ENCODE peak calls at places on chromosomes 6 and 20, in ten cellular contexts. O, Z, X, Y, U, L, S, D, M and C are unnamed samples.
A peak's percentile ranks its signal among the peaks of the same experiment; 100 is the strongest.

GRCh38 chr6:24227556-24227955 is 101.5 kb downstream of the NRSN1 start:
- DNase-seq in L (no peak), X (no peak), M (peak; percentile 17), Y (no peak), D (no peak), S (no peak), O (no peak), U (no peak), Z (no peak), C (no peak)

GRCh38 chr20:60845146-60845545 is 406.9 kb upstream of the CDH4 start:
- DNase-seq in Y (no peak), S (no peak), Z (no peak), M (no peak), U (no peak), O (no peak), L (no peak), X (no peak), D (no peak), C (peak; percentile 21)

GRCh38 chr6:156657311-156657710 is 119.9 kb upstream of the ARID1B start:
- DNase-seq in L (no peak), U (no peak), D (no peak), X (no peak), S (no peak), Y (no peak), O (no peak), Z (no peak), M (no peak), C (no peak)

GRCh38 chr6:25054469-25054868 is 118.7 kb upstream of the RIPOR2 start:
- DNase-seq in D (peak; percentile 44), Y (no peak), X (no peak), L (no peak), O (no peak), M (no peak), U (peak; percentile 62), Z (no peak), S (no peak), C (peak; percentile 84)

GRCh38 chr6:101393291-101394251 is at the start of gene GRIK2:
- DNase-seq in Y (peak; percentile 23), M (peak; percentile 82), U (peak; percentile 29), Z (peak; percentile 42), L (peak; percentile 48), S (peak; percentile 53), X (no peak), D (no peak), O (no peak), C (peak; percentile 24)

GRCh38 chr6:155100087-155100486 is 105.0 kb downstream of the TIAM2 start:
- DNase-seq in X (no peak), U (no peak), M (no peak), Y (no peak), O (no peak), S (peak; percentile 84), L (no peak), D (no peak), Z (no peak), C (no peak)

GRCh38 chr6:115712562-115712961 is 348.1 kb downstream of the FRK start:
- DNase-seq in S (no peak), M (no peak), D (no peak), Y (no peak), O (no peak), L (no peak), X (no peak), U (no peak), Z (no peak), C (no peak)

GRCh38 chr6:150090328-150090727 is 21.4 kb upstream of the ULBP3 start:
- DNase-seq in U (no peak), D (no peak), X (no peak), L (no peak), O (no peak), Y (no peak), S (no peak), Z (no peak), M (no peak), C (no peak)

DNA sequence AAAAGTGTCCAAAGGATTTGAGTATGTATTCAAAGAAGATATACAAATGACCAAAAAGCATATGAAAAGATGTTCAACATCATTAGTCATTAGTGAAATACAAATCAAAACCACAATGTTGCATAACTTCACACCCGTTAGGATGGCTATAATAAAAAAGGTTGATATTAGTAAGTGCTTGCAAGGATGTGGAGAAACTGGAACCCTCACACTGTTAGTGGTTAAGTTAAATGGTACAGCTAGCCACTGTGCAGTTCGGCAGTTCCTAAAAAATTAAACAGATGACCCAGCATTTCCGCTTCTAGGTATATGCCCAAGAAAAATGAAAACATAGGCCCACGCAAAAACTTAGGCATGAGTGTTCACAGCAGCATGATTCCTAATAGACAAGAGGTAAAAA is 38.6 kb downstream of the IBTK start:
- DNase-seq in O (no peak), U (no peak), Z (no peak), X (no peak), D (no peak), L (no peak), M (no peak), S (no peak), Y (no peak), C (peak; percentile 31)
- TF ChIP-seq CTCF in O (no peak), U (no peak), Z (no peak), X (no peak), D (no peak), L (no peak), M (no peak), S (no peak), Y (no peak), C (no peak)

DNA sequence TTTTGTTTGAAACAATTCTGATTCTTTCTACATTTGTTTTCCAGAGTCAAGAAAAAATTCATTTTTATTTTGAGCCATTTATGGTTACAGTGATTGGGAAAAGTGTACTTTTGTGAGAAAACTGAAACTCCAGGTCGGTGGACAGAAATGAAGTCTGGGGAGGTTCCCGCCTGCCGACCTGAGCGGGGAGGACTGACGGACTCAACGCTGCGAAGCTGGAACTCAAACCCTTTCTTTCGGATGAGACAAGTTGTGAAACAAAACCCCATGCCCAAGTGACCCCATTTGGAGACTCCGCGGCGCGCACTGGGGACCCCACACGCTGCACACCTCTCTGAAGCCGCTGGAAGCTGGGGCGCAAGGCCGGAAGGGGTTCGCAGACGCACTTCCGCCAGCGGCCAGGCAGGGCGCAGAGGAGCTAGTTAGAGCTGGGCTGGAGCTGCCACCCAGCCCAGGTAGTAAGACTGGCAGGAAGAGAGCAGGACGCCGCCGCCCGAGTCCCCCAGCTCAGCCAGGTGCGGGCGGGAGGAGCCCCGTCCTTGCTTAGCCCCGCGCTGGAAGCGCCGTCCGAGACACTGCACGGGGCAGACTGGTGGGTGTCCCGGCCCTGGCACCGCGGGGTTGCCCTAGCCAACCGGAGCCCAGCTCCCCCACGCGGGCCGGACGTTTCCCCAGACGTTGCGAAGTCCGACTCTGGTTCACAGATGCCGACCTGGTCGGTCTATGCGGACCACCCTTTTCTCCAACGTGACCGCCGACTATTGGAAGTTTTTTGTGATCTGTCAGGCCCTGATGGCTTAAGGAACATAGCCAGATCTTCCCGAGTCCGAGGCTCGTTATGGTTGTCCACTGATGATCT is 19.8 kb upstream of the ZSCAN16 start:
- DNase-seq in Y (peak; percentile 94), Z (peak; percentile 75), X (peak; percentile 86), L (peak; percentile 90), O (peak; percentile 93), U (peak; percentile 80), M (peak; percentile 95), S (peak; percentile 81), D (peak; percentile 16), C (peak; percentile 76)
- H3K4me3 ChIP-seq in Y (peak overlapping the region; percentile 78), Z (peak overlapping the region; percentile 61), X (peak overlapping the region; percentile 69), L (peak overlapping the region; percentile 75), O (peak overlapping the region; percentile 85), U (peak overlapping the region; percentile 65), M (peak overlapping the region; percentile 89), S (peak overlapping the region; percentile 60), D (peak overlapping the region; percentile 71), C (peak overlapping the region; percentile 60)

GRCh38 chr6:11595903-11596302 is 58.4 kb downstream of the TMEM170B start:
- DNase-seq in U (no peak), Z (no peak), S (no peak), X (no peak), Y (peak; percentile 18), L (no peak), M (peak; percentile 88), O (no peak), D (no peak), C (peak; percentile 14)
- TF ChIP-seq CTCF in U (peak; percentile 45), Z (no peak), S (no peak), X (no peak), Y (no peak), L (no peak), M (peak; percentile 58), O (peak; percentile 30), D (peak; percentile 19), C (peak; percentile 37)

DNA sequence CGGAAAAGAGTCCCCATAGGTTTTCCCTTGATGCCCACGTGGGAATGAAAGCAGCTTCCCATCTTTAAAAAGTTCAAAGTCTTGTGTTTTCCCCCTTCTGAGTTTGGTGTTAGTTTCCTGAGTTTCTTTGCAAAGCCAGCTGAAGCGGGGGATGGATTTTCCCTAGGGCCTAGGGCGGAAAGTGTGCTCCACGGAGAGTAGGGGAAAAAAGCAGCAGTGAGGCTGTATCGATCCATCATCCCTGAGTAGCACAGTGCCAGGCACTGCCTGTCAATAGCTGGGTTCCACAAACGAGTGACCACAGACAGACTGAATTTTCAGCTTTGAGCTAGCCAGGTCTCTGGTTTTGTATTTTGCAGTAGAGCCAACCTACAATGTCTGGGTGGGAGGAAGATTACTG is 1.4 kb downstream of the DAAM2 start:
- DNase-seq in S (no peak), Z (no peak), Y (no peak), M (no peak), L (no peak), X (no peak), O (no peak), U (no peak), D (no peak), C (no peak)
- H3K4me3 ChIP-seq in S (peak overlapping the region; percentile 64), Z (peak overlapping the region; percentile 42), Y (no peak overlapping the region), M (no peak overlapping the region), L (peak overlapping the region; percentile 57), X (peak overlapping the region; percentile 42), O (no peak overlapping the region), U (peak overlapping the region; percentile 53), D (peak overlapping the region; percentile 71), C (peak overlapping the region; percentile 57)